ENCODE peak calls at places on chromosomes 1 and 21, in seven cellular contexts. P is CD4-positive, alpha-beta T cell; N is body of pancreas; I is stimulated activated naive B cell treated with anti-CD40 and anti-IgM and Interleukin-4, amounts not matched to agents 10 μg/mL and 1 μg/mL and 100 μg/mL, for 72 hours; D is activated CD8-positive, alpha-beta memory T cell treated with anti-CD3 and anti-CD28 coated beads, Interleukin-2, amount 10 ng/mL, durations not matched to agents 7 days and 5 days; T is activated CD8-positive, alpha-beta T cell treated with anti-CD3 and anti-CD28 coated beads, Interleukin-2, amount 10 ng/mL, durations not matched to agents 7 days and 5 days; A is stimulated activated effector memory CD8-positive, alpha-beta T cell treated with anti-CD3 and anti-CD28 coated beads, Interleukin-12 subunit alpha, Interleukin-12 subunit beta, amount 100 ng/mL, for 72 hours. S is an unnamed sample.

GRCh38 chr1:966603-967295 is 467 bp downstream of the PLEKHN1 start:
- ATAC-seq in P (peak), N (peak), I (peak), D (peak), T (peak), A (peak), S (peak)

GRCh38 chr1:98854137-98854536 is 150.5 kb downstream of the PLPPR5 start:
- ATAC-seq in P (peak), N (no peak), I (no peak), D (peak), T (no peak), A (peak), S (no peak)

GRCh38 chr1:101088431-101088830 is 62.8 kb upstream of the DPH5 start:
- ATAC-seq in P (no peak), N (no peak), I (peak), D (peak), T (peak), A (peak), S (peak)

GRCh38 chr1:85111709-85112108 is 63.4 kb upstream of the MCOLN3 start:
- ATAC-seq in P (no peak), N (no peak), I (no peak), D (no peak), T (no peak), A (no peak), S (no peak)

GRCh38 chr1:25538165-25538860 is 5.1 kb upstream of the LDLRAP1 start:
- ATAC-seq in P (no peak), N (no peak), I (no peak), D (no peak), T (no peak), A (no peak), S (no peak)

GRCh38 chr21:45828580-45829565 is 152.7 kb upstream of the COL6A1 start:
- ATAC-seq in P (no peak), N (no peak), I (no peak), D (no peak), T (no peak), A (no peak), S (no peak)

GRCh38 chr1:236090741-236091147 is 25.9 kb upstream of the NID1 start:
- ATAC-seq in P (no peak), N (no peak), I (no peak), D (no peak), T (no peak), A (no peak), S (no peak)

GRCh38 chr1:226690460-226690982 is 48.6 kb downstream of the ITPKB start:
- ATAC-seq in P (peak), N (peak), I (no peak), D (peak), T (peak), A (peak), S (peak)

GRCh38 chr1:203278087-203278884 is 27.0 kb upstream of the BTG2 start:
- ATAC-seq in P (peak), N (peak), I (peak), D (peak), T (peak), A (no peak), S (no peak)

GRCh38 chr1:214475746-214476145 is 75.7 kb downstream of the PTPN14 start:
- ATAC-seq in P (no peak), N (no peak), I (no peak), D (no peak), T (no peak), A (no peak), S (no peak)

GRCh38 chr1:29513357-29513756 is 277.0 kb downstream of the PTPRU start:
- ATAC-seq in P (no peak), N (peak), I (peak), D (no peak), T (no peak), A (peak), S (peak)

GRCh38 chr1:54823670-54824069 is 22.5 kb upstream of the TTC22 start:
- ATAC-seq in P (no peak), N (no peak), I (no peak), D (no peak), T (no peak), A (no peak), S (no peak)

GRCh38 chr1:42993631-42994121 is 35.0 kb upstream of the SLC2A1 start:
- ATAC-seq in P (no peak), N (no peak), I (peak), D (no peak), T (no peak), A (no peak), S (no peak)

S was measured in activated T-helper 17 cell treated with anti-CD3 and anti-CD28 coated beads, Interleukin-2, amount 50 U/mL, for 72 hours.